ENCODE peak calls at places on chromosomes 13 and 19, in nine cellular contexts. I is endothelial cell of umbilical vein, O is fibroblast of the aortic adventitia, K is epithelial cell of proximal tubule, A is progenitor cell of endocrine pancreas, C is neural progenitor cell, S is dorsolateral prefrontal cortex, X is uterus, G is mucosa of descending colon. N is an unnamed sample.

GRCh38 chr19:44718441-44719261 is 19.7 kb downstream of the CEACAM16 start:
- DNase-seq in I (peak), O (peak), K (no peak), A (no peak), C (peak), S (no peak), X (peak), G (peak), N (no peak)

GRCh38 chr13:39405596-39405995 is 197.4 kb downstream of the LHFPL6 start:
- DNase-seq in I (no peak), O (no peak), K (no peak), A (no peak), C (no peak), S (no peak), X (no peak), G (no peak), N (no peak)

GRCh38 chr19:48170817-48171347 is 402 bp downstream of the ZSWIM9 start:
- DNase-seq in I (no peak), O (no peak), K (no peak), A (peak), C (peak), S (no peak), X (no peak), G (peak), N (peak)

GRCh38 chr13:52925221-52925620 is 76.8 kb upstream of the PCDH8 start:
- DNase-seq in I (no peak), O (no peak), K (no peak), A (no peak), C (no peak), S (no peak), X (no peak), G (no peak), N (no peak)

GRCh38 chr19:2254052-2254872 is 2.0 kb downstream of the JSRP1 start:
- DNase-seq in I (peak), O (no peak), K (no peak), A (peak), C (peak), S (no peak), X (no peak), G (no peak), N (no peak)

GRCh38 chr19:51259348-51260245 is 8.7 kb downstream of the SIGLECL1 start:
- DNase-seq in I (peak), O (peak), K (no peak), A (no peak), C (peak), S (peak), X (no peak), G (peak), N (no peak)

GRCh38 chr13:75345191-75345590 is 136.8 kb downstream of the TBC1D4 start:
- DNase-seq in I (peak), O (peak), K (no peak), A (no peak), C (no peak), S (no peak), X (no peak), G (no peak), N (no peak)

GRCh38 chr19:3047307-3048189 is 14.7 kb downstream of the TLE5 start:
- DNase-seq in I (peak), O (peak), K (no peak), A (peak), C (peak), S (no peak), X (peak), G (peak), N (no peak)

GRCh38 chr19:10001899-10002298 is 8.4 kb downstream of the COL5A3 start:
- DNase-seq in I (no peak), O (no peak), K (no peak), A (no peak), C (peak), S (no peak), X (no peak), G (peak), N (no peak)

GRCh38 chr13:111943229-111943795 is 123.6 kb upstream of the SOX1 start:
- DNase-seq in I (no peak), O (no peak), K (no peak), A (no peak), C (no peak), S (no peak), X (no peak), G (no peak), N (no peak)

GRCh38 chr19:10891360-10892108 is 20.2 kb downstream of the CARM1 start:
- DNase-seq in I (no peak), O (peak), K (no peak), A (no peak), C (no peak), S (no peak), X (no peak), G (peak), N (no peak)

GRCh38 chr19:3510727-3511126 is 4.6 kb downstream of the FZR1 start:
- DNase-seq in I (no peak), O (no peak), K (no peak), A (no peak), C (no peak), S (no peak), X (no peak), G (no peak), N (no peak)

GRCh38 chr13:99374169-99374991 is 67.2 kb upstream of the GPR183 start:
- DNase-seq in I (no peak), O (no peak), K (no peak), A (no peak), C (no peak), S (no peak), X (no peak), G (no peak), N (peak)

GRCh38 chr13:111241006-111241755 is 79.3 kb upstream of the TEX29 start:
- DNase-seq in I (no peak), O (no peak), K (no peak), A (no peak), C (peak), S (peak), X (no peak), G (no peak), N (no peak)

GRCh38 chr13:43804461-43805070 is 17.8 kb upstream of the ENOX1 start:
- DNase-seq in I (peak), O (peak), K (no peak), A (no peak), C (peak), S (no peak), X (no peak), G (peak), N (no peak)

GRCh38 chr13:106033634-106034033 is 501.8 kb downstream of the EFNB2 start:
- DNase-seq in I (peak), O (peak), K (no peak), A (no peak), C (no peak), S (no peak), X (no peak), G (no peak), N (no peak)

GRCh38 chr13:96141032-96141431 is 51.1 kb downstream of the HS6ST3 start:
- DNase-seq in I (no peak), O (peak), K (peak), A (no peak), C (peak), S (no peak), X (no peak), G (no peak), N (no peak)

GRCh38 chr13:98214008-98214643 is 37.1 kb upstream of the RNF113B start:
- DNase-seq in I (peak), O (peak), K (no peak), A (no peak), C (no peak), S (peak), X (peak), G (peak), N (no peak)

GRCh38 chr19:35307990-35308389 is 16.0 kb downstream of the MAG start:
- DNase-seq in I (no peak), O (no peak), K (no peak), A (no peak), C (no peak), S (no peak), X (no peak), G (no peak), N (no peak)

GRCh38 chr19:35305181-35305580 is 13.2 kb downstream of the MAG start:
- DNase-seq in I (no peak), O (no peak), K (no peak), A (no peak), C (no peak), S (no peak), X (no peak), G (no peak), N (no peak)

GRCh38 chr19:35304036-35304435 is 12.1 kb downstream of the MAG start:
- DNase-seq in I (no peak), O (no peak), K (no peak), A (no peak), C (no peak), S (no peak), X (no peak), G (no peak), N (no peak)

GRCh38 chr19:35309481-35310279 is 17.7 kb downstream of the MAG start:
- DNase-seq in I (no peak), O (peak), K (peak), A (peak), C (no peak), S (no peak), X (no peak), G (no peak), N (no peak)

DNA sequence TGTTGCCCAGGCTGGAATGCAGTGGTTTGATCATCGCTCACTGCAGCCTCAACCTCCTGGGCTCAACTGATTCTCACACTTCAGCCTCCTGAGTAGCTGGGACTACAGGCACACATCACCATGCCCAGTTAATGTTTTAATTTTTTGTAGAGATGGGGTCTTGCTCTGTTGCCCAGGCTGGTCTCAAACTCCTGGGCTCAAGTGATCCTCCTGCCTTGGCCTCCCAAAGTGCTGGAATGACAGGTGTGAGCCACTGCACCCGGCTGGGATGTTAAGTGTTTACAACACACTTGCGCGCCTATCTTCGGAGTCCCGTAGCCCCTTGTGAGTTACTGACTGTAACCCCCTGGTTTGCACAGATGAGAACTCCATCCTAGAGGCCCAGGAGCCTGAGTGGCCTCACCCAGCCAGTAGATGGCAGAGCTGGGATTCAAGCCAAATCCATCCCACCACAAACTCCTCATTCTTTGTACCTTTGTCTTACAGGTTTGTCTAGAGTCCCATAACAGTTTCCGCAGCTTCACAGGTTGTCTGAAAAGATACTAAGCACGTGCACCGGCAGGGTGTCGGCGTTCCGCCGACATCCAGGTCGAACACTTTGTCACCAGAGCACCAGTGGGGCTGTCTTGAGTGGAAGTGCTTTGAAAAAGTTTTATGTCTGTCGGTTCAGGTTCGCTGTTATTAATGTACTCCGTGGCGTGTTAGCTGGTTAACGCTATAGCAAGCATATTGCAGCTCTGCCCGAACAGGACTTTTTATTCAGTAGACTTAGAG is 14.7 kb downstream of the MAG start:
- DNase-seq in I (no peak), O (no peak), K (no peak), A (no peak), C (peak), S (no peak), X (no peak), G (no peak), N (no peak)
- TF ChIP-seq CTCF in I (no peak), O (peak), K (peak), A (peak), C (peak), S (no peak), X (no peak), G (no peak), N (no peak)

GRCh38 chr19:31313291-31314030 is 35.8 kb downstream of the TSHZ3 start:
- DNase-seq in I (no peak), O (no peak), K (no peak), A (no peak), C (no peak), S (no peak), X (no peak), G (no peak), N (no peak)
- TF ChIP-seq CTCF in I (no peak), O (no peak), K (no peak), A (no peak), C (no peak), S (no peak), X (no peak), G (no peak), N (no peak)

GRCh38 chr13:45584816-45585215 is 30.7 kb downstream of the ERICH6B start:
- DNase-seq in I (no peak), O (no peak), K (no peak), A (no peak), C (peak), S (no peak), X (no peak), G (peak), N (no peak)
- TF ChIP-seq CTCF in I (no peak), O (no peak), K (peak), A (peak), C (peak), S (no peak), X (no peak), G (no peak), N (no peak)

GRCh38 chr19:37114001-37114400 is 35.8 kb downstream of the ZNF420 start:
- DNase-seq in I (no peak), O (no peak), K (no peak), A (no peak), C (no peak), S (no peak), X (no peak), G (no peak), N (no peak)
- TF ChIP-seq CTCF in I (no peak), O (no peak), K (peak), A (no peak), C (peak), S (no peak), X (no peak), G (no peak), N (no peak)

GRCh38 chr19:54096642-54097106 is 3.9 kb downstream of the OSCAR start:
- DNase-seq in I (no peak), O (peak), K (no peak), A (no peak), C (peak), S (no peak), X (no peak), G (no peak), N (no peak)
- TF ChIP-seq CTCF in I (no peak), O (peak), K (peak), A (no peak), C (peak), S (no peak), X (no peak), G (no peak), N (no peak)

GRCh38 chr19:23259961-23260360 is 9.8 kb upstream of the ZNF724 start:
- DNase-seq in I (no peak), O (no peak), K (no peak), A (no peak), C (no peak), S (no peak), X (no peak), G (no peak), N (no peak)
- TF ChIP-seq CTCF in I (no peak), O (no peak), K (no peak), A (no peak), C (no peak), S (no peak), X (no peak), G (no peak), N (no peak)

N was measured in activated B cell treated with CpG ODN at 0.5 μM for 24 hours.